ENCODE peak calls at places on chromosomes 6 and 20, in six cellular contexts. E is right cardiac atrium; J is CD4-positive, alpha-beta T cell; L is effector memory CD4-positive, alpha-beta T cell; B is stimulated activated naive CD8-positive, alpha-beta T cell treated with anti-CD3 and anti-CD28 coated beads, Interleukin-15, Interleukin-2, amounts not matched to agents 100 U/mL and 50 U/mL, for 24 hours; Z is M059J. N is an unnamed sample.

GRCh38 chr6:89605861-89606260 is 32.7 kb downstream of the LYRM2 start:
- DNase-seq in J (no peak), E (no peak), L (no peak), B (no peak), Z (no peak), N (no peak)

GRCh38 chr6:7262037-7262461 is 51.0 kb downstream of the SSR1 start:
- DNase-seq in Z (no peak), E (peak), J (no peak), L (no peak), B (no peak), N (peak)

GRCh38 chr6:24766685-24767462 is 7.9 kb upstream of the GMNN start:
- DNase-seq in Z (peak), J (no peak), E (no peak), L (no peak), B (no peak), N (no peak)

GRCh38 chr6:141788096-141788495 is 344.6 kb upstream of the GJE1 start:
- DNase-seq in B (no peak), L (no peak), E (no peak), Z (no peak), J (no peak), N (no peak)

GRCh38 chr20:12925863-12926547 is 82.8 kb upstream of the SPTLC3 start:
- DNase-seq in E (no peak), J (no peak), Z (no peak), L (no peak), B (no peak), N (no peak)

GRCh38 chr6:52546678-52547077 is 30.2 kb downstream of the TRAM2 start:
- DNase-seq in Z (no peak), J (no peak), L (no peak), E (no peak), B (no peak), N (no peak)

GRCh38 chr6:152696543-152696942 is 1.2 kb upstream of the MYCT1 start:
- DNase-seq in L (no peak), B (no peak), Z (peak), J (no peak), E (no peak), N (no peak)

GRCh38 chr20:58697867-58698703 is 5.5 kb downstream of the NPEPL1 start:
- DNase-seq in Z (no peak), B (no peak), E (peak), J (no peak), L (no peak), N (peak)

GRCh38 chr20:38134427-38135281 is 30.4 kb downstream of the TGM2 start:
- DNase-seq in J (no peak), E (peak), Z (peak), B (no peak), L (no peak), N (no peak)

GRCh38 chr20:41003143-41003932 is 25.3 kb upstream of the TOP1 start:
- DNase-seq in E (peak), Z (peak), B (peak), J (peak), L (peak), N (peak)

GRCh38 chr6:97394160-97394748 is 111.2 kb upstream of the MMS22L start:
- DNase-seq in B (peak), J (peak), L (peak), E (no peak), Z (peak), N (no peak)

GRCh38 chr6:144131248-144131709 is 19.0 kb upstream of the STX11 start:
- DNase-seq in L (no peak), Z (peak), B (no peak), E (no peak), J (no peak), N (no peak)

GRCh38 chr6:142746524-142746923 is 198.5 kb downstream of the HIVEP2 start:
- DNase-seq in B (peak), L (peak), J (peak), Z (peak), E (peak), N (no peak)

GRCh38 chr20:50344232-50345071 is 153.8 kb downstream of the CEBPB start:
- DNase-seq in E (no peak), B (no peak), Z (no peak), J (no peak), L (no peak), N (no peak)

GRCh38 chr6:39263299-39264037 is 34.2 kb upstream of the KCNK5 start:
- DNase-seq in J (no peak), L (no peak), Z (no peak), E (no peak), B (no peak), N (no peak)

GRCh38 chr6:63573899-63574553 is 1.7 kb downstream of the LOC128125822 start:
- DNase-seq in B (peak), E (peak), Z (peak), J (no peak), L (peak), N (no peak)

GRCh38 chr20:16434087-16434664 is 139.1 kb downstream of the KIF16B start:
- DNase-seq in B (peak), E (peak), L (peak), Z (peak), J (peak), N (peak)

GRCh38 chr6:152461556-152461955 is 175.6 kb downstream of the SYNE1 start:
- DNase-seq in J (no peak), B (no peak), Z (peak), L (no peak), E (no peak), N (no peak)

GRCh38 chr6:18080544-18080943 is 41.9 kb downstream of the NHLRC1 start:
- DNase-seq in E (no peak), Z (no peak), J (no peak), B (no peak), L (no peak), N (no peak)

GRCh38 chr6:125780540-125781306 is 10.0 kb upstream of the NCOA7 start:
- DNase-seq in B (peak), J (peak), L (peak), Z (peak), E (peak), N (peak)

GRCh38 chr6:52390361-52390727 is 28.4 kb downstream of the PAQR8 start:
- DNase-seq in Z (peak), L (peak), B (peak), E (no peak), J (peak), N (no peak)

GRCh38 chr20:33653218-33653899 is 8.8 kb upstream of the C20orf144 start:
- DNase-seq in E (peak), Z (peak), B (peak), L (no peak), J (no peak), N (peak)

GRCh38 chr6:34391711-34392496 is 565 bp downstream of the NUDT3 start:
- DNase-seq in L (peak), B (peak), Z (peak), J (peak), E (peak), N (peak)

GRCh38 chr6:134821397-134821796 is 128.5 kb downstream of the ALDH8A1 start:
- DNase-seq in L (no peak), E (no peak), Z (no peak), J (no peak), B (no peak), N (no peak)

GRCh38 chr6:22444335-22444734 is 125.0 kb upstream of the HDGFL1 start:
- DNase-seq in Z (peak), L (no peak), J (no peak), B (no peak), E (no peak), N (no peak)

GRCh38 chr20:41124451-41125094 is 12.8 kb upstream of the PLCG1 start:
- DNase-seq in J (no peak), L (no peak), B (no peak), E (no peak), Z (no peak), N (no peak)

GRCh38 chr6:108361312-108361932 is 66.6 kb downstream of the AFG1L start:
- DNase-seq in E (no peak), L (no peak), J (no peak), Z (no peak), B (no peak), N (no peak)

GRCh38 chr6:166850677-166851076 is 105.7 kb downstream of the RNASET2 start:
- DNase-seq in J (no peak), L (no peak), E (no peak), Z (no peak), B (no peak), N (no peak)

GRCh38 chr6:121504227-121504626 is 68.8 kb downstream of the GJA1 start:
- DNase-seq in Z (peak), L (no peak), E (no peak), J (no peak), B (no peak), N (no peak)

GRCh38 chr6:166932116-166932515 is 24.2 kb downstream of the RNASET2 start:
- DNase-seq in L (no peak), J (no peak), E (no peak), B (no peak), Z (no peak), N (no peak)

GRCh38 chr20:4091332-4092135 is 76.2 kb upstream of the RNF24 start:
- DNase-seq in E (peak), B (peak), J (no peak), L (no peak), Z (peak), N (peak)

GRCh38 chr20:11448554-11448953 is 469.1 kb upstream of the BTBD3 start:
- DNase-seq in J (no peak), E (no peak), B (no peak), L (no peak), Z (no peak), N (no peak)

GRCh38 chr6:69026243-69026642 is 391.2 kb downstream of the ADGRB3 start:
- DNase-seq in B (no peak), Z (peak), E (no peak), L (no peak), J (no peak), N (no peak)

N was measured in left ventricle myocardium inferior.